ENCODE peak calls at places on chromosomes 1 and 21, in ten cellular contexts. T, E, W, M, J, Q, X, C, F and B are unnamed samples.
A peak's percentile ranks its signal among the peaks of the same experiment; 100 is the strongest.

GRCh38 chr1:59100975-59101374 is 195.9 kb upstream of the FGGY start:
- DNase-seq in T (no peak), E (peak; percentile 28), W (peak; percentile 87), M (no peak), J (no peak), Q (no peak), X (no peak), C (no peak), F (no peak), B (no peak)

GRCh38 chr1:183019126-183019740 is 4.0 kb upstream of the LAMC1 start:
- DNase-seq in T (no peak), E (no peak), W (no peak), M (peak; percentile 43), J (no peak), Q (no peak), X (no peak), C (no peak), F (no peak), B (no peak)

GRCh38 chr1:70458120-70458519 is 47.1 kb downstream of the CTH start:
- DNase-seq in T (no peak), E (no peak), W (no peak), M (no peak), J (no peak), Q (no peak), X (no peak), C (no peak), F (no peak), B (no peak)

GRCh38 chr1:37465596-37466517 is 8.5 kb upstream of the ZC3H12A start:
- DNase-seq in T (no peak), E (peak; percentile 80), W (peak; percentile 86), M (no peak), J (no peak), Q (no peak), X (no peak), C (no peak), F (no peak), B (no peak)

GRCh38 chr1:156122519-156123355 is 8.2 kb downstream of the LMNA start:
- DNase-seq in T (peak; percentile 66), E (peak; percentile 95), W (peak; percentile 89), M (peak; percentile 83), J (no peak), Q (no peak), X (no peak), C (no peak), F (no peak), B (peak; percentile 86)

GRCh38 chr1:156676450-156676819 is 772 bp downstream of the NES start:
- DNase-seq in T (no peak), E (no peak), W (peak; percentile 58), M (no peak), J (no peak), Q (no peak), X (no peak), C (no peak), F (no peak), B (no peak)

GRCh38 chr1:245803666-245804037 is 648.9 kb downstream of the KIF26B start:
- DNase-seq in T (no peak), E (no peak), W (no peak), M (no peak), J (no peak), Q (no peak), X (no peak), C (no peak), F (no peak), B (no peak)

GRCh38 chr1:153663211-153663610 is 4.7 kb downstream of the SNAPIN start:
- DNase-seq in T (no peak), E (peak; percentile 75), W (peak; percentile 68), M (no peak), J (peak; percentile 71), Q (no peak), X (no peak), C (no peak), F (no peak), B (no peak)

GRCh38 chr1:111802984-111803383 is 47.3 kb downstream of the DDX20 start:
- DNase-seq in T (no peak), E (no peak), W (no peak), M (no peak), J (no peak), Q (no peak), X (no peak), C (no peak), F (no peak), B (no peak)

GRCh38 chr1:161260346-161260745 is 1.8 kb downstream of the PCP4L1 start:
- DNase-seq in T (no peak), E (no peak), W (no peak), M (no peak), J (no peak), Q (no peak), X (no peak), C (no peak), F (no peak), B (no peak)

GRCh38 chr21:15159382-15160020 is 94.7 kb upstream of the NRIP1 start:
- DNase-seq in T (no peak), E (peak; percentile 63), W (peak; percentile 0), M (no peak), J (no peak), Q (no peak), X (no peak), C (no peak), F (no peak), B (no peak)

GRCh38 chr1:10084045-10084444 is 51.3 kb downstream of the UBE4B start:
- DNase-seq in T (no peak), E (no peak), W (no peak), M (no peak), J (no peak), Q (no peak), X (no peak), C (no peak), F (no peak), B (no peak)